ENCODE peak calls at places on chromosome 10, in four cellular contexts. One of them, this sample, is unnamed.

GRCh38 chr10:129741280-129741977 is 222.6 kb downstream of the EBF3 start:
- DNase-seq in K562: no peak
- DNase-seq in HepG2: no peak
- DNase-seq in GM12878: no peak
- DNase-seq in this sample: no peak

GRCh38 chr10:44924261-44925040 is 13.3 kb downstream of the TMEM72 start:
- DNase-seq in K562: no peak
- DNase-seq in HepG2: no peak
- DNase-seq in GM12878: no peak
- DNase-seq in this sample: no peak

GRCh38 chr10:78893217-78893616 is 175.5 kb upstream of the ZMIZ1 start:
- DNase-seq in K562: no peak
- DNase-seq in HepG2: no peak
- DNase-seq in GM12878: no peak
- DNase-seq in this sample: no peak

GRCh38 chr10:71984126-71984797 is 20.1 kb downstream of the CHST3 start:
- DNase-seq in K562: no peak
- DNase-seq in HepG2: no peak
- DNase-seq in GM12878: no peak
- DNase-seq in this sample: no peak

GRCh38 chr10:100978896-100979185 is 8.5 kb downstream of the MRPL43 start:
- DNase-seq in K562: no peak
- DNase-seq in HepG2: no peak
- DNase-seq in GM12878: no peak
- DNase-seq in this sample: no peak

GRCh38 chr10:86317949-86318725 is 48.5 kb downstream of the GRID1 start:
- DNase-seq in K562: no peak
- DNase-seq in HepG2: no peak
- DNase-seq in GM12878: no peak
- DNase-seq in this sample: no peak

GRCh38 chr10:89207181-89207800 is at the start of gene CH25H:
- DNase-seq in K562: no peak
- DNase-seq in HepG2: no peak
- DNase-seq in GM12878: no peak
- DNase-seq in this sample: peak

GRCh38 chr10:59333731-59334130 is 28.6 kb downstream of the FAM13C start:
- DNase-seq in K562: no peak
- DNase-seq in HepG2: no peak
- DNase-seq in GM12878: no peak
- DNase-seq in this sample: no peak

GRCh38 chr10:80462986-80463741 is 9.1 kb downstream of the TSPAN14 start:
- DNase-seq in K562: no peak
- DNase-seq in HepG2: no peak
- DNase-seq in GM12878: no peak
- DNase-seq in this sample: no peak

GRCh38 chr10:68598978-68599753 is 39.0 kb downstream of the TET1 start:
- DNase-seq in K562: peak
- DNase-seq in HepG2: peak
- DNase-seq in GM12878: no peak
- DNase-seq in this sample: peak

GRCh38 chr10:124240721-124241350 is 147.4 kb upstream of the CHST15 start:
- DNase-seq in K562: no peak
- DNase-seq in HepG2: no peak
- DNase-seq in GM12878: no peak
- DNase-seq in this sample: no peak

GRCh38 chr10:132641966-132642731 is 104.6 kb downstream of the INPP5A start:
- DNase-seq in K562: no peak
- DNase-seq in HepG2: no peak
- DNase-seq in GM12878: no peak
- DNase-seq in this sample: no peak

GRCh38 chr10:34505338-34505737 is 309.8 kb downstream of the PARD3 start:
- DNase-seq in K562: no peak
- DNase-seq in HepG2: no peak
- DNase-seq in GM12878: no peak
- DNase-seq in this sample: no peak

GRCh38 chr10:67676208-67676825 is 19.7 kb downstream of the CTNNA3 start:
- DNase-seq in K562: no peak
- DNase-seq in HepG2: no peak
- DNase-seq in GM12878: no peak
- DNase-seq in this sample: no peak

GRCh38 chr10:97805096-97805879 is 33.5 kb upstream of the SFRP5 start:
- DNase-seq in K562: no peak
- DNase-seq in HepG2: no peak
- DNase-seq in GM12878: no peak
- DNase-seq in this sample: no peak

DNA sequence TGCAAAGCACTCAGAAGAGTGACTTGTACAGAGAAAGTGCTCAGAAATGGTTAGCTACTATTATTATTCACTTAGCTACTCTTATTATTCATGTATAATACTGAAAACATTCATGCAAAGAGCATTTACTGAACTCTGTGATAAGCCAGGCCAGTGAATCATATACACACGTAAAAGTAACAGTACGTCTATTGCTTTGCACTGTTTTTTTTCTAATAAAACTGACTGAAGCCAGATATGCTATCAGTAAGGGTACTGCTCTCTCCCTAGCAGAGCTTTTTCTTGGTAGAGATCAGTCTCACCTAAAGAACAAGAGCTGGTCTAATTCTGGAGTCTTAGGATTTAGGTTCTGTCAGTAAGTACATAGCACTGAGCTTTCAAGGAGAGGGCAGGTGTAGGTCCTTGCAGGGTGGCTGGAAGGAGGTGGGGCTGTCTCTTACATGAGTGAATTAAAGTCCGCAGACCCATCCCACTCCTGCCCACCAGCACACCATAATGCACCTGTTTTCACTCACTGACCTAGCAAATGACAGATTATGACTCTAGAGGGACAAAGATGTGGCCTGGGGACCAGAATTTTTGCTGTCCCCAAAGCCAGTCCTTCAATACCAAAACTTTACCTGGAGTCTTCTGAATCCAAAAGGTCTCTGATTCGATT is 145.9 kb downstream of the ARID5B start:
- DNase-seq in K562: no peak
- DNase-seq in HepG2: no peak
- DNase-seq in GM12878: no peak
- DNase-seq in this sample: no peak
- TF ChIP-seq FOXK2 in K562: no peak
- TF ChIP-seq FOXK2 in HepG2: no peak
- TF ChIP-seq FOXK2 in GM12878: no peak
- TF ChIP-seq FOXK2 in this sample: no peak

GRCh38 chr10:84993251-84994035 is 665.1 kb downstream of the CCSER2 start:
- DNase-seq in K562: no peak
- DNase-seq in HepG2: no peak
- DNase-seq in GM12878: no peak
- DNase-seq in this sample: no peak
- TF ChIP-seq FOXK2 in K562: no peak
- TF ChIP-seq FOXK2 in HepG2: no peak
- TF ChIP-seq FOXK2 in GM12878: no peak
- TF ChIP-seq FOXK2 in this sample: no peak

DNA sequence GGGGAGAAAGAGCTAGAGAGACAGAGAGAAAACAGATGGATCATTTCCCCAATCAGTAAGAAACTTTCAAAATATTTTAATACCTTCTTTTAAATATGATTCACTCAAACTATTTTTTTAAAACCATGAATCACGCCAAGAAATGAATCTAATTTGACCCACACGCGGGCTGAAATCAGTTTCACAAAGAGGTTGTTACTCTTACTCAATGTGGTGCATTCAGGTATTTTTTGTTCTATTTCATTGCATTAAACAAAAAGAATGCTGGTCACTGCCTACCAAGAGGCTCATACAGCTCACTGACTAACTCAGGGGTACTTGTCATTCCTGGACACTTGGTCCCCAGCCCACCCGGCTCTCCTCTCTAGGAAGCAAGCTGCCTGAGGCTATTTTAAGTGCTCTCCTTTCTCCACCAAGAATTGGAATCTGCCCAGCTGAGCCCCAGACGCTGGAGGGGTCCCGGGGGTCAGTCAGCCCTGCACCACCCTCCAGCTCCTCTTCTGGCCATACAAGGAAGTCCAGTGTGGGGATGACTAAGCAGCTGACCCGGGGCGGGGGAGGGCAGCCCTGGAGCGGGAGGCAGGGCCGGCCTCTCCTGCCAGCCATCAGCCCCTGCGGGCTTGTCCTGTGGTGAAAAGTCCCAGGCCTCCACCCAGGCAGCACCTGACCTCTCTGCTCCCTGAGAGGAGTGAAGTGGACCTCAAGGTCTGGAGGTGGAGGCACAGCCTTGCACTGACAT is 21.7 kb upstream of the PFKP start:
- DNase-seq in K562: peak
- DNase-seq in HepG2: peak
- DNase-seq in GM12878: no peak
- DNase-seq in this sample: no peak
- TF ChIP-seq FOXK2 in K562: no peak
- TF ChIP-seq FOXK2 in HepG2: no peak
- TF ChIP-seq FOXK2 in GM12878: no peak
- TF ChIP-seq FOXK2 in this sample: no peak

GRCh38 chr10:29630205-29631048 is 4.3 kb downstream of the SVIL start:
- DNase-seq in K562: no peak
- DNase-seq in HepG2: no peak
- DNase-seq in GM12878: no peak
- DNase-seq in this sample: no peak
- TF ChIP-seq FOXK2 in K562: no peak
- TF ChIP-seq FOXK2 in HepG2: no peak
- TF ChIP-seq FOXK2 in GM12878: no peak
- TF ChIP-seq FOXK2 in this sample: no peak

DNA sequence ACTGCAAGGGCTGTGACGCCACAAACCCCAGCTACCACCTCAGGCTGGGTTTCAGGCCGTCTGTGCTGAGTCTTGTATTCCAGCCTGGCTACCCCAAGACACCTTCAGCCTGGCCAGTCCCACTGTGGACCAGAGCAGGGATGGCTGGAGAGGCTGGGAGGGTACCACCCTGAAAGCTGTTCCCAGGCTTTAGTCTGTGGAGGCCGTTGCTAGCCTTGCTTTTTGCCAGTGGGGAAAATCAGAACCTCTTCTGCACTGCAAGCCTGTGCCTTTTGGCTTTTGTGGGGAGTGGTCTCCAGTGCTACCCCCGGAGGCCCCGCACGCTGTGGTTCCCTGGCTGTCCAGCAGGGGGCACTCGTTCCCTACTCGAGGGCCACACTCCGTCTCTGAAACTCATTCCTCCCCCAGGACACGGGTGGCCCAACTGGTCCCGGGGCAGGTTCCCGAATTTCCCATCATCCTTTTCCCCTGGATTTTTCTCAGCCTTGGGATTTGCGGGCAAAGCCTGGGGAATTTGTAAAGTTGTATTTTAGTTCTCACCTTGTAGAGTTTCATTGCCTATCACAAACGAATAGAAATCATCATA is 128.4 kb upstream of the BTBD16 start:
- DNase-seq in K562: peak
- DNase-seq in HepG2: no peak
- DNase-seq in GM12878: no peak
- DNase-seq in this sample: peak
- TF ChIP-seq FOXK2 in K562: no peak
- TF ChIP-seq FOXK2 in HepG2: no peak
- TF ChIP-seq FOXK2 in GM12878: no peak
- TF ChIP-seq FOXK2 in this sample: no peak

DNA sequence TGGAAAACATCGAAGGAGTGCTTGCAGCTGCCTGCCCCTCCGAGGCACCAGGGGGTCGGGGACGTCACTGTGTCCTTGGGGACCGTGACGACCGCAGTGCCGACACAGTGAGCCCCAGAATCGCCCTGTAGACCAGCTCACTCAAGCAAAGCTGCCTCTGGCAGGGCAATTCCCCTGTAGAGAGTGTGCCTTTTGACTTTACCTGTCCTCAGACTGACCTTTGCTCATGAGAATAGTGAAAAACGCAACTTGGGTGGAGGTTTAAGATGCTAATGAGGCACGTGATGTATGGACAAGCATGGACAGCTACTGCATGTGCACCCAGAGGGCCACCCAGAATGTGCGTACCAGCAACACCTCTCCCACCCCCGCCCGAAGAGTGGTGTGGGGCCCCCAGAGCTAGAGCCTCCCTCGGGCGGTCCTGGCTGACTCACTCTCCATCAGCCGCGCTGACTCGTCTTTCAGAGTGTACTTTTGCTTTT is 271.9 kb downstream of the ADARB2 start:
- DNase-seq in K562: no peak
- DNase-seq in HepG2: no peak
- DNase-seq in GM12878: peak
- DNase-seq in this sample: no peak
- TF ChIP-seq FOXK2 in K562: no peak
- TF ChIP-seq FOXK2 in HepG2: no peak
- TF ChIP-seq FOXK2 in GM12878: no peak
- TF ChIP-seq FOXK2 in this sample: no peak

DNA sequence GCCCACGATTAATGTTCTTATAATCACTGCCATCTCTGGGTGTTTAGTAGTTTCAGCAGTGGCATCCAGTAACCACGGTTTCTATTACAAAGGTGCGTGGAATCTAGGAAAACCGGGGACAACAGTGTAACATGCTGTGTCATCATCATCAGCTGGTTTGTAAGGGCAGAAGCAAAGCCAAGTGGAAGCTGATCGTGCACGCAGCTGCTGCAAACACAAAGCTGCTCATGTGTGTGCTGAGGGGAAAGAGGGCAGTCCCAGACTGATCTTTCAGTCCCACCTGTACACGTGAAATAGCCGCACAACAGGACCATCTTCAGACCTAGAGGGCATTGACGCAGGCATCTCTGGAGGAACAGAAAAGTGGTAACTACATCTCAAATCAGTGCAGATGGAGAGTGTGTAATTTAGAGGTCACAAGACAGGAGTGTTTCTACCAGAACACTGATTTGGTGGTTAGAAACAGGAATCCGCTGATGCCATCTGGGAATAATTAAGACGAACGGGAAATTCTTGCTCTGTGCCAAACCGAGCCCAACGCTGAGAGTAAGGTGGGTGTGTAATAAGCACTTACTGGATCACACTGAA is 13.4 kb downstream of the ANKRD16 start:
- DNase-seq in K562: no peak
- DNase-seq in HepG2: no peak
- DNase-seq in GM12878: no peak
- DNase-seq in this sample: no peak
- TF ChIP-seq FOXK2 in K562: no peak
- TF ChIP-seq FOXK2 in HepG2: no peak
- TF ChIP-seq FOXK2 in GM12878: no peak
- TF ChIP-seq FOXK2 in this sample: no peak

DNA sequence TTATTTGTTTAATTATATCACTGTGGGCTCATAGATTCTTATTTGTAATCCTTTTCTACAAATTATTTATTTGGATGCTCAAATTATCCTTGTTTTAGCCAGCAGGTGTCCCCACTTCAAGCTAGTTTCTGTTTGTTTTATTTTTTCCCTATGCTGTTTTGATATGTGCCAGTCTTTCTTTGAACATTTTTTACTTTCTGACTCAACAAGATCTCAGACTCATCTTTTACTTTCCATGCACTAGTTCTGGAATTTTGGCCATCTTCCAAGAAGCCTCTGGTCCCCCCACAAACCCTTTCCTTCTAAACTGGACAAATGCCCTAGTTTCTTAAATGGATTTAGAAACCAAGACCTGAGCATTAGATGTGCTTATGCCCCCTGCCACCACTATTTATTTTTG is 11.5 kb upstream of the MRPS16 start:
- DNase-seq in K562: no peak
- DNase-seq in HepG2: peak
- DNase-seq in GM12878: no peak
- DNase-seq in this sample: no peak
- TF ChIP-seq FOXK2 in K562: no peak
- TF ChIP-seq FOXK2 in HepG2: no peak
- TF ChIP-seq FOXK2 in GM12878: no peak
- TF ChIP-seq FOXK2 in this sample: no peak

This sample was measured in HEK293T.